ENCODE peak calls at places on chromosomes 3 and 15, in four cellular contexts. N, B, M and Z are unnamed samples.

GRCh38 chr3:30970183-30970582 is 75.7 kb upstream of the GADL1 start:
- DNase-seq in N (peak; percentile 14), B (peak; percentile 18), M (peak; percentile 46), Z (peak; percentile 67)

GRCh38 chr15:41934843-41935242 is 37.5 kb downstream of the EHD4 start:
- DNase-seq in N (peak; percentile 51), B (peak; percentile 64), M (no peak), Z (peak; percentile 85)

GRCh38 chr3:45884368-45885201 is 1.8 kb upstream of the CCR9 start:
- DNase-seq in N (no peak), B (no peak), M (no peak), Z (no peak)

GRCh38 chr3:195025056-195025880 is 245.7 kb downstream of the XXYLT1 start:
- DNase-seq in N (no peak), B (no peak), M (no peak), Z (no peak)

GRCh38 chr15:60444289-60444912 is 34.5 kb downstream of the ICE2 start:
- DNase-seq in N (no peak), B (no peak), M (peak; percentile 73), Z (peak; percentile 45)

GRCh38 chr15:90067181-90067952 is 34.9 kb downstream of the IDH2 start:
- DNase-seq in N (no peak), B (no peak), M (no peak), Z (no peak)

GRCh38 chr3:65703820-65704219 is 334.9 kb downstream of the MAGI1 start:
- DNase-seq in N (no peak), B (no peak), M (no peak), Z (no peak)

GRCh38 chr3:52606373-52607085 is 70.1 kb downstream of the UQCC5 start:
- DNase-seq in N (no peak), B (no peak), M (peak; percentile 48), Z (peak; percentile 97)

GRCh38 chr3:196886175-196886574 is 18.5 kb downstream of the SENP5 start:
- DNase-seq in N (no peak), B (no peak), M (no peak), Z (no peak)

GRCh38 chr3:188789201-188789600 is 382.6 kb upstream of the TPRG1 start:
- DNase-seq in N (no peak), B (no peak), M (no peak), Z (no peak)

DNA sequence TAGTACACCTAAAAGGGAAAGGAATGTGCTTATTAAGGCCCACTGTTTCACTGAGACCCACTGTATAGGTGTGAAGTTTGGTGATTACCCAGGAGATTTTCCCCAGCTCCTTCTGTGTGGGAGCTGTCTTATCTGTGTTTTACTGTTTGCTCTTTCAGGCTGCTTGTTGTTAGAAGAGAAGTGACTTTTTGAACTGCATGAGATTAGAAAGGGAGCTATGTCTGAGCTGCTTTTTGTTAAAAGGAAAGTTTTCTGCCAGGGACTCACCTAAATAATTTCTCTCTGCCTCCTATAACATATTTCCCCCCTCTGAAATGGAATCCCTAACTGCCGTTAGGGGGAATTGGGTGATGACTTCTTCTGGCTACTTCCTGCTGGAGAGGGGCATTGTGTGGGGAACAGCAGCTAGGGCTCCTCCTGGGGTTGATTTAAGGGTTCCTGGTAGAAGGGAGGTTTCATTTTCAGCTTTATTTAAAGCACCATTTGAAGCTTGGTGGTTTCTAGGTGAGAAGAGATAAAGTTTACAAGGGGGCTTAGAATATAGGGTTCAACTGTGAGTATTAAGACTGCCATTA is 77.1 kb upstream of the ATP11B start:
- DNase-seq in N (no peak), B (peak; percentile 26), M (no peak), Z (no peak)
- H3K4me1 ChIP-seq in N (no peaks in the 10 kb centered on the region), B (peaks cover 53% of the 10 kb centered on the region), M (no peaks in the 10 kb centered on the region), Z (peaks cover 3% of the 10 kb centered on the region)

DNA sequence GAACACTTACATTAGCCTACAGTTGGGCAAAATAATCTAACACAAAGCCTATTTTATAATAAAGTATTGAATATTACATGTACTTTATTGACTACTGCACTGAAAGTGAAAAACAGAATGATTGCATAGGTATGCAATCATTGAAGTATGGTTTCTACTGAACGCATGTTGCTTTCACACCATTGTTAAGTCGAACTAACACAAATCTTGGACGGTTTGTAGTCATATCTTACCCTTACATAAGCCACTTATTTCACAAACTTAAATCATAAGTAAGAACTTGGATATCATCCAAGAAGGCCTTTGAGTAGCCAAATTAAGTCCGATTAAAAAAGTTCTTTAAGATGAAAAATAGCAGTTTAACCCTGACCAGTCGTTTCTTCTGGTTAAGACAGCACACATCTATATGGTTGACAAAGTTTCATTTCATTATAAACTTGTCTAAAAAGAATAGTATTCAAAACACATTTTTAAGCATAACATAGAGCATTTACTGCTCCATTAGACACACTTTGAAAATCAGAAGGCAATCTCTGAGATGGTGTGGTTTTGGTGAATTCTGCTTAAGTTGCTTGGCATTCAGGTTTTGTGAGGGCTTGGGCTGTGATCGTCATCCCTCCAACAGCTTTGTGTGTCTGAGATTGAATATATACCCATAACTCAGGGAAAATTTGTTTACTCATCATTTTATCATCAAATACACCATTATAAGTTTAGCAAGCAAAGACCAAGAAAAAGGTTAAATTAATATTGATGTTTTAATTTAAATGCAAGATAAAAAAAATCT is 92.1 kb downstream of the NFKBIZ start:
- DNase-seq in N (no peak), B (no peak), M (peak; percentile 48), Z (no peak)
- TF ChIP-seq EZH2phosphoT487 in N (no peak), B (no peak), M (no peak), Z (no peak)

GRCh38 chr15:96340611-96341464 is 10.3 kb downstream of the NR2F2 start:
- DNase-seq in N (peak; percentile 82), B (no peak), M (peak; percentile 81), Z (peak; percentile 13)
- H3K4me2 ChIP-seq in N (peak overlapping the region; percentile 83), B (no peak overlapping the region), M (peak overlapping the region; percentile 99), Z (peak overlapping the region; percentile 89)

DNA sequence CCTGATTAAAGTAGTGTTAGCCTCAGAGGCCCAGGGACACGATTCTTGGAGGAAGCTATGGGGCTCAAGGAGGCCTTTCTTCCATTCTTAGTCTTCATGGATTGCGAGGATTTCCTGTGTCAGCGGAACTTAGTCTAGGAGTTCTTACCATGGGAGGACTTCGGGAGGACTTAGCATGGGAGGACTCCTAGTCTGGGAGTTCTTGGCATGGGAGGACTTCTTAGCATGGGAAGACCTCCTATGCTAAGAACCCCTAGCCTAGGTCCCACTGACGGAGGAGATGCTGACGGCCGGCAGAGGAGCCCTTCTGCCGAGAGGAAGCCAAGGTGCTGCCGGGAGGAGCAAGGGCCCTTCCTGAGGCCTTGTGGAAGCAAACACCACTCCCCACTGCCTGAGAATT is 35.6 kb upstream of the LDHAL6B start:
- DNase-seq in N (no peak), B (no peak), M (no peak), Z (no peak)
- H3K4me1 ChIP-seq in N (no peaks in the 10 kb centered on the region), B (no peaks in the 10 kb centered on the region), M (peaks cover 67% of the 10 kb centered on the region), Z (peaks cover 62% of the 10 kb centered on the region)